ENCODE peak calls at places on chromosomes 7 and 10, in six cellular contexts. N, E, A, O, U and D are unnamed samples.

GRCh38 chr10:14611971-14612693 is 162.6 kb downstream of the FAM107B start:
- DNase-seq in U (no peak), N (no peak), A (no peak), E (no peak), O (no peak), D (no peak)

GRCh38 chr7:3995187-3995586 is 686.9 kb upstream of the FOXK1 start:
- DNase-seq in A (no peak), U (peak; percentile 91), N (no peak), O (no peak), E (no peak), D (no peak)

GRCh38 chr7:158705234-158705890 is 758 bp upstream of the NCAPG2 start:
- DNase-seq in E (no peak), O (no peak), A (no peak), N (no peak), U (peak; percentile 12), D (no peak)

GRCh38 chr10:32376780-32377179 is 29.8 kb upstream of the EPC1 start:
- DNase-seq in N (no peak), A (no peak), E (no peak), U (no peak), O (no peak), D (no peak)

GRCh38 chr10:124093076-124093773 is at the start of gene CHST15:
- DNase-seq in O (no peak), E (peak; percentile 47), N (peak; percentile 46), A (no peak), U (peak; percentile 96), D (no peak)

GRCh38 chr10:108673756-108674155 is 1249.6 kb downstream of the XPNPEP1 start:
- DNase-seq in A (no peak), U (no peak), N (no peak), O (no peak), E (no peak), D (no peak)

GRCh38 chr7:10537764-10538163 is 435.9 kb upstream of the PHF14 start:
- DNase-seq in N (no peak), O (no peak), A (no peak), U (no peak), E (no peak), D (no peak)

GRCh38 chr10:93907049-93907448 is 13.3 kb downstream of the SLC35G1 start:
- DNase-seq in E (no peak), A (no peak), U (no peak), N (no peak), O (no peak), D (peak; percentile 29)

GRCh38 chr7:104779888-104780287 is 234.1 kb upstream of the KMT2E start:
- DNase-seq in N (no peak), U (no peak), O (no peak), A (no peak), E (no peak), D (no peak)

GRCh38 chr10:102421645-102422585 is 1.3 kb downstream of the FBXL15 start:
- DNase-seq in U (peak; percentile 54), E (no peak), O (no peak), A (no peak), N (no peak), D (no peak)

GRCh38 chr10:102424145-102424544 is 3.5 kb downstream of the FBXL15 start:
- DNase-seq in A (no peak), E (no peak), O (no peak), U (no peak), N (no peak), D (no peak)

GRCh38 chr10:102424916-102425315 is 4.3 kb downstream of the FBXL15 start:
- DNase-seq in U (no peak), O (no peak), N (no peak), A (no peak), E (no peak), D (no peak)

GRCh38 chr10:102422586-102423129 is 2.0 kb downstream of the FBXL15 start:
- DNase-seq in E (peak; percentile 77), A (no peak), N (peak; percentile 73), U (peak; percentile 88), O (no peak), D (peak; percentile 26)

DNA sequence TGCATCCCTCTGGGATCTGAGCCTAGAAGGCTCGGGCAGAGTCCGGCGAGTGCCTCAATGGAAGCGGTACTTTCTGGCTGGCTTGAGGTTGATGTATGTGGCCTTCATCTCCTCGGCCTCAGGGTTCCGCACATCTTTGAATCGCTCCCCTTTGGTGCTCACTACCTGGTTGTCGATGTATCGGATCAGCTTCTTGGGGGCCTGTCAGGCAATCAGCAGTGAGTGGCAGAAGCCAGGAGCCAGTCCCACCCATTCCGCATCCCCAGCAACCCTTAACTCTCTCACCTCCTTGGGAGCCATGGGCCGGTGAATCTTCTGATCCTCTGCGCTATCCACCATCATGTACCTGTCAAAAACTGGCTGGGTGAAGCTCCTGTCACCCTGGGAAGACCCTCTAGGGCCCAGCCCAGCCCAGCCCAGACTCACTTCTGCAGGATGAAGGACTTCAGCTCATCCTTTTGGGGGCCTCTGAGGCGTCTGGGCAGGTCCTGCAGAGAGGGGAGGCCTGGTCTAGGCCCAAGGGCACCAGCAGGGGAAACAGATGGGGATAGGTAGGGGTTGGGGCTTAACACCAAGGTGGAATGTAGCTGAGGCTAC is 2.8 kb downstream of the FBXL15 start:
- DNase-seq in E (no peak), U (no peak), A (no peak), O (no peak), N (no peak), D (no peak)
- H3K4me3 ChIP-seq in E (no peak overlapping the region), U (no peak overlapping the region), A (no peak overlapping the region), O (no peak overlapping the region), N (peak overlapping the region; percentile 94), D (no peak overlapping the region)

DNA sequence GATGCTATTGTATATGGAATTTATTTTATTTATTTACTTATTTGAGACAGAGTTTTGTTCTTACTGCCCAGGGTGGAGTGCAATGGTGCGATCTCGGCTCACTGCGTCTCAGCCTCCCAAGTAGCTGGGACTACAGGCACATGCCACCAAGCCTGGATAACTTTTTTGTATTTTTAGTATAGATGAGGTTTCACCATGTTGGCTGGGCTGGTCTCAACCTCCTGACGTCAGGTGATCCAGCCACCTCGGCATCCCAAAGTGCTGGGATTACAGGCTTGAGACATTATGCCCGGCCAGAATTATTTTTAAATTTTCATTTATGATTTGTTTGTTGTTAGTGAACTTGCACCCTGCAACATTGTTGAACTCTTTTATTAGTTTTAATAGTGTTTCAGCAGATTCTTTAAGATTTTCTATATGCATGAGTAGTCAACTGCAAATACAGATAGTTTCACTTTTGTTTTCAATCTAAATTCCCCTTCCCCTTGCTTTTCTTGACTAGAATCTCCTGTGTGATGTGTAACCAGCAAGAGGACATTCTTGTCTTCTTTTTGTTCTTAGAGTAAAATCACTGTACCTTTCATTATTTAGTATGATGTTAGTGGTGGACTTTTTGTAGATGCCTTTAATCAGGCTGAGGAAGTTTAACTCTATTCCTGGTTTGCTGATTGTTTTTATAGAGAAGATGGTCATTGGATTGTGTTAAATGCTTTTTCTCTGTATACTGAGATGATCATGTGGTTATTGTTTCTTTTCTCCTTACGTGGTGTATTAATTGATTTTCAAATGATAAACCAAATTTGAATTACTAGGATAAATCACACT is 27.8 kb downstream of the ZNF33A start:
- DNase-seq in N (no peak), E (no peak), A (peak; percentile 47), O (no peak), U (no peak), D (no peak)
- H3K27ac ChIP-seq in N (no peak overlapping the region), E (no peak overlapping the region), A (peak overlapping the region; percentile 94), O (no peak overlapping the region), U (no peak overlapping the region), D (peak overlapping the region; percentile 70)

GRCh38 chr7:151839511-151839921 is 37.4 kb downstream of the PRKAG2 start:
- DNase-seq in U (no peak), O (no peak), E (no peak), A (no peak), N (no peak), D (no peak)
- H3K4me3 ChIP-seq in U (no peak overlapping the region), O (no peak overlapping the region), E (no peak overlapping the region), A (no peak overlapping the region), N (no peak overlapping the region), D (peak overlapping the region; percentile 64)

DNA sequence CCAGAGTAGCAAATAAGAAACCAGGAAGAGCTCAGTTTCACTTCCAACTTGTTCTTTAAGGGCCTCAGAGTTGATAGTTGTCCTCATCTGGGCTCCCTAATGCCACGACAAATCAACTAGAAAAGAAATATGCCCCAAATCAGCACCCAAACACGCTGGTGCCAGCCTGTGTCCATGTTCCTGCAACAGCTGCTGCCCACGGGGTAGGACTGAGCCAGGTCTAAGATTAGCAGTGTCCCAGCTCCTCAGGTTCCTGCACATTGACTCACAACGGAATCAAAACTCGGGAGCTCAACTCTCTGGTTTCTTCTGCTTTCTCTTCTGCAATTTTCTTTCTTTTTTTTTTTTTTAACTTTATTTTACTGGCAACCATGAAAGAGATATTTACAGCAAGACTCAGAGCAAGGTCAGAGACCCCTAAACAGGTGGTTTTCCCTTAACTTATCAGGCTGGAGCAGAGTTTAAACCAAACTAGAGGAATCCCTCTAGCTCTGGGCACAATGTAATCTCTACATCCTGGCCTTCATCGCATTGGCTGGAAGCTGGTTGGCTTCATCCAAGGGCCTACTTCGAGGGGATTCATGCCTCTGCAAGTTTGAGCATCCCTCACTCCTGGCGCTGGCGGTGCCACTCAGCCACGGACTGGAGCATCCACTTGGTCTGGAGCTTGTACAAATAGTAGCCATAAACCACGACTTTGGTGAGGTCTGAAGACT is 126.1 kb downstream of the PFKFB3 start:
- DNase-seq in A (no peak), N (peak; percentile 44), E (no peak), U (no peak), O (no peak), D (no peak)
- H3K27ac ChIP-seq in A (no peak overlapping the region), N (peak overlapping the region; percentile 29), E (peak overlapping the region; percentile 9), U (no peak overlapping the region), O (no peak overlapping the region), D (no peak overlapping the region)

DNA sequence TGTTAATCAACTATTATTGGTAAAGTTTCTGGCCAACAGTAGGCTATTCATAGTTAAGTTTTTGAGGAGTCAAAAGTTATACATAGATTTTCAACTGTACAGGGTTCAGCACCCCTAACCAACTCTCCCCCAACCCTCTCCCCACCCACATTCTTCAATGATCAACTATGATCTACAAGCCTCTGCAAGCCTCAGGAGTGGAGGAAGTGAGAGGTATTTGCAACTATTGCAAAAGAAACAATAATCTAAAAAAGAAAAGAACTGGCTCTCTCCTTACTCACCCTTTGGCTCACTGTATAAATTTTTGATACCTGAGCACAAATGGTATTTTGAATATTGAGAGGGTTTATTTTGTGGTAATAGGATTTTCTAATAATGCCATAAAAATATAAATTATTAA is 179.8 kb downstream of the IPMK start:
- DNase-seq in U (no peak), A (no peak), N (no peak), O (no peak), E (no peak), D (no peak)
- H3K4me3 ChIP-seq in U (no peak overlapping the region), A (no peak overlapping the region), N (no peak overlapping the region), O (no peak overlapping the region), E (no peak overlapping the region), D (no peak overlapping the region)

GRCh38 chr7:139075031-139075652 is 34.4 kb downstream of the ZC3HAV1 start:
- DNase-seq in N (peak; percentile 47), A (peak; percentile 78), U (peak; percentile 85), E (peak; percentile 79), O (no peak), D (peak; percentile 64)
- H3K27ac ChIP-seq in N (no peak overlapping the region), A (peak overlapping the region; percentile 83), U (no peak overlapping the region), E (peak overlapping the region; percentile 45), O (peak overlapping the region; percentile 38), D (peak overlapping the region; percentile 82)